ENCODE peak calls at places on chromosomes 7 and 10, in ten cellular contexts. A is pancreas; J is uterus; M is A549; Y is GM23338; V is CD8-positive, alpha-beta memory T cell; C is PC-9; K is adrenal gland; B is CD8-positive, alpha-beta T cell; W is colonic mucosa. G is an unnamed sample.

GRCh38 chr7:87934699-87935372 is 785 bp downstream of the ADAM22 start:
- DNase-seq in A (no peak), J (peak; percentile 23), M (no peak), Y (peak; percentile 63), V (no peak), C (no peak), K (peak; percentile 58), B (no peak), W (peak; percentile 21), G (no peak)

GRCh38 chr7:43977525-43977924 is 20.2 kb upstream of the SPDYE1 start:
- DNase-seq in A (no peak), J (no peak), M (no peak), Y (no peak), V (no peak), C (no peak), K (no peak), B (no peak), W (no peak), G (no peak)

GRCh38 chr10:80204801-80205477 is 398 bp downstream of the ANXA11 start:
- DNase-seq in A (peak; percentile 74), J (peak; percentile 55), M (no peak), Y (peak; percentile 60), V (no peak), C (no peak), K (no peak), B (no peak), W (peak; percentile 44), G (no peak)

GRCh38 chr10:60901561-60902235 is 42.3 kb downstream of the RHOBTB1 start:
- DNase-seq in A (peak; percentile 36), J (no peak), M (no peak), Y (no peak), V (no peak), C (peak; percentile 27), K (peak; percentile 96), B (no peak), W (no peak), G (peak; percentile 75)

GRCh38 chr10:35574924-35575352 is 30.2 kb upstream of the GJD4 start:
- DNase-seq in A (no peak), J (no peak), M (no peak), Y (peak; percentile 61), V (no peak), C (no peak), K (no peak), B (no peak), W (no peak), G (no peak)

GRCh38 chr7:137096607-137097006 is 228.2 kb downstream of the CHRM2 start:
- DNase-seq in A (no peak), J (no peak), M (no peak), Y (no peak), V (no peak), C (no peak), K (no peak), B (no peak), W (no peak), G (no peak)

GRCh38 chr10:132163278-132163765 is 23.4 kb upstream of the DPYSL4 start:
- DNase-seq in A (peak; percentile 62), J (no peak), M (peak; percentile 75), Y (peak; percentile 94), V (peak; percentile 22), C (no peak), K (no peak), B (no peak), W (peak; percentile 72), G (no peak)

GRCh38 chr10:45219416-45219815 is 96.0 kb downstream of the OR13A1 start:
- DNase-seq in A (no peak), J (no peak), M (no peak), Y (no peak), V (no peak), C (no peak), K (no peak), B (no peak), W (no peak), G (no peak)

GRCh38 chr7:149580328-149580727 is 82.7 kb upstream of the ZNF746 start:
- DNase-seq in A (no peak), J (no peak), M (no peak), Y (no peak), V (no peak), C (no peak), K (no peak), B (no peak), W (no peak), G (no peak)

GRCh38 chr7:112416127-112416526 is 34.1 kb upstream of the IFRD1 start:
- DNase-seq in A (no peak), J (no peak), M (no peak), Y (no peak), V (no peak), C (no peak), K (no peak), B (no peak), W (no peak), G (no peak)

GRCh38 chr10:91409069-91409868 is 875 bp upstream of the HECTD2 start:
- DNase-seq in A (peak; percentile 85), J (peak; percentile 89), M (peak; percentile 75), Y (peak; percentile 61), V (peak; percentile 12), C (peak; percentile 42), K (peak; percentile 94), B (no peak), W (peak; percentile 78), G (peak; percentile 85)

GRCh38 chr10:70910486-70911350 is 22.4 kb upstream of the PCBD1 start:
- DNase-seq in A (peak; percentile 43), J (no peak), M (no peak), Y (no peak), V (no peak), C (no peak), K (no peak), B (no peak), W (no peak), G (peak; percentile 59)

GRCh38 chr10:70906953-70907618 is 18.7 kb upstream of the PCBD1 start:
- DNase-seq in A (peak; percentile 27), J (no peak), M (no peak), Y (no peak), V (no peak), C (no peak), K (no peak), B (no peak), W (no peak), G (peak; percentile 5)

GRCh38 chr10:70908426-70909296 is 20.3 kb upstream of the PCBD1 start:
- DNase-seq in A (peak; percentile 30), J (no peak), M (no peak), Y (no peak), V (no peak), C (no peak), K (no peak), B (no peak), W (no peak), G (peak; percentile 49)

GRCh38 chr10:70907619-70908425 is 19.5 kb upstream of the PCBD1 start:
- DNase-seq in A (peak; percentile 23), J (no peak), M (no peak), Y (no peak), V (no peak), C (no peak), K (no peak), B (no peak), W (no peak), G (peak; percentile 9)

DNA sequence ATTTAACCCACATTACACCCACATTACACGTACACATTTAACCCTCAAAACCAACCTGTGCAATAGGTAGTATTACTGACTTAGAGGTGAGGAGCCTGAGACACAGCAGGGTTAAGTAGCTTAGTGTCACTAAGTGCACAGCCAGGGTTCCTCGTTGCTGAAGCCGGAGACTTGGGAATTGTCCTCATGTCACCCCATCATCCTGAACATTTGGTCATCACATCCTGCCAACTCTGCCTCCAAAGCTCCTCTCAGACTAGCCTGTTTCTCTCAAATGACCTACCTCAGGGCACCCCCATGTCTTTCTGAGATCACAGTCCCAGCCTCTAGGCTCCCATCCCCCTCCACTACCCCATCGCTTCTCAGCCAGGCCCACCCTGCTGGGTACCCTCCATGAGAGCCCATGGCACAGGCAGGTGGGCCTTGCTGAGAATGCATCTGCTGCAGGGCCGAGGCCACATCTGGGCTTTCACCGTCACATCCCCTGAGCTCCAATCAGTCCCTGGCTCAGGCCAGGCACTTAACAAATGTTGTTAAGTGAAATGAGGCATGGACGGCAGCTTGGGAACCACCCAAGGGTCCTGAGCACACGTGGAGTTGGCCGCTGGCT is 21.1 kb upstream of the PCBD1 start:
- DNase-seq in A (peak; percentile 30), J (no peak), M (no peak), Y (no peak), V (no peak), C (no peak), K (no peak), B (no peak), W (no peak), G (peak; percentile 39)
- H3K27ac ChIP-seq in A (no peak overlapping the region), J (no peak overlapping the region), M (no peak overlapping the region), Y (no peak overlapping the region), V (no peak overlapping the region), C (no peak overlapping the region), K (no peak overlapping the region), B (no peak overlapping the region), W (no peak overlapping the region), G (no peak overlapping the region)

GRCh38 chr7:115009736-115010435 is 88.0 kb downstream of the MDFIC start:
- DNase-seq in A (no peak), J (peak; percentile 72), M (no peak), Y (no peak), V (no peak), C (no peak), K (peak; percentile 65), B (no peak), W (peak; percentile 42), G (peak; percentile 67)
- H3K4me3 ChIP-seq in A (no peak overlapping the region), J (no peak overlapping the region), M (no peak overlapping the region), Y (no peak overlapping the region), V (peak overlapping the region; percentile 1), C (no peak overlapping the region), K (no peak overlapping the region), B (no peak overlapping the region), W (no peak overlapping the region), G (no peak overlapping the region)

DNA sequence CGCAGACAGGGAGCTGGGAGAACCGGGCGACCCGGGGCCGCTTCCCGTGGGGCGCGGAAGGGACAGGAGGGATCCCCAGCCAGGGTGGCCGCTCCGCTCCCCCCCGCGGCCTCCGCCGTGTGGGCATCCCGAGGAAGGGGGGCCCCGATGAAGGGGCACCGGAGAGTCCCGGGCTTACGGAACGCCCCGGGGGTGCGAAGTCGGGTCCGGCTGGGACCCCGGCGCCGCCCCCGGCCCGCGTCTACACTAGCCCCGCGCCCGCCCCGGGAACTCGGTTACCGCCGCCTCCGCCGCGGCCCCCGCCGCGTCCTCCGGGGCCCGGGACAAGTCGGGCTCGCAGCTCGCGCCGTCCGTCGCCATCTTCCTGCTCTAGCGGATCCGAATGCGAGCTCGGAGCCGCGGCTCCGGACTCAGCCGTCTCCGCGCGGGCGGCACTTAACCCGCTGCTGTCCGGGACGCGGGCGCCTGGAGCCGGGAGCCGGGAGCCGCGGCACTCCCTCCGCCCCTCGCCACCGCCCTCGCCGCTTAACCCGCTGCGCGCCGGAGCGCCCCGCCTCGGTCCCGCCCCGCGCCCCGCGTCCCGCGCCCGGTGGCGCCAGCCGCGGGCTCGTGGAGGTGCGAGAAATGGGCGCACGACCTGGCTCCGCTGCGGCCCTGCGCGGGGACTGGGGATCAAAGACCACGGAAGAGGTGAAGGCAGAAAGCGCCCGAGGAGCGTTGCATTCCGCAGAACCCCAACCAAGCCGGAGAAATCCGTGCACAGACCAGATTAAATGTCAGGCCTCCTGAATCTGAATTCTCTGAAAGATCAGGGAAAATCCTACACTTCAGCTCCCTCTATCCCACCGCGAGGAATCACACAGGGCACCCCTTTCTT is at the start of gene CTTNBP2:
- DNase-seq in A (peak; percentile 82), J (peak; percentile 62), M (peak; percentile 21), Y (peak; percentile 85), V (no peak), C (no peak), K (peak; percentile 63), B (no peak), W (peak; percentile 49), G (peak; percentile 74)
- H3K27ac ChIP-seq in A (peak within 1 kb of the TSS; percentile 56), J (peak within 1 kb of the TSS; percentile 92), M (peak within 1 kb of the TSS; percentile 14), Y (no peak within 1 kb of the TSS), V (no peak within 1 kb of the TSS), C (no peak within 1 kb of the TSS), K (no peak within 1 kb of the TSS), B (no peak within 1 kb of the TSS), W (no peak within 1 kb of the TSS), G (peak within 1 kb of the TSS; percentile 73)

GRCh38 chr10:504131-504611 is 185.3 kb downstream of the DIP2C start:
- DNase-seq in A (peak; percentile 36), J (peak; percentile 13), M (no peak), Y (no peak), V (no peak), C (no peak), K (no peak), B (no peak), W (no peak), G (peak; percentile 49)
- H3K4me3 ChIP-seq in A (no peak overlapping the region), J (no peak overlapping the region), M (no peak overlapping the region), Y (no peak overlapping the region), V (no peak overlapping the region), C (no peak overlapping the region), K (no peak overlapping the region), B (no peak overlapping the region), W (no peak overlapping the region), G (no peak overlapping the region)